ENCODE peak calls at places on chromosomes 4 and X, in eight cellular contexts. U is tibial artery, F is AG09309, A is lower leg skin, I is foreskin keratinocyte, D is GM12865, K is fibroblast of lung, R is IMR-90. G is an unnamed sample.

GRCh38 chr4:801436-802124 is 24.3 kb downstream of the CPLX1 start:
- DNase-seq in U (no peak), F (no peak), A (no peak), I (no peak), D (no peak), K (no peak), R (no peak), G (no peak)

GRCh38 chr4:21768349-21769310 is 179.9 kb downstream of the KCNIP4 start:
- DNase-seq in U (no peak), F (no peak), A (no peak), I (peak; percentile 53), D (peak; percentile 43), K (peak; percentile 50), R (peak; percentile 52), G (peak; percentile 5)

GRCh38 chr4:38609614-38610013 is 54.4 kb upstream of the KLF3 start:
- DNase-seq in U (no peak), F (no peak), A (no peak), I (no peak), D (no peak), K (no peak), R (no peak), G (no peak)

GRCh38 chrX:427812-428725 is 41.4 kb upstream of the PPP2R3B start:
- DNase-seq in U (no peak), F (no peak), A (no peak), I (no peak), D (no peak), K (no peak), R (no peak), G (no peak)

GRCh38 chr4:156830356-156830755 is 141.2 kb downstream of the PDGFC start:
- DNase-seq in U (no peak), F (peak; percentile 57), A (no peak), I (no peak), D (no peak), K (peak; percentile 89), R (peak; percentile 79), G (no peak)

GRCh38 chr4:89482248-89482647 is 174.6 kb upstream of the GPRIN3 start:
- DNase-seq in U (no peak), F (no peak), A (no peak), I (no peak), D (peak; percentile 37), K (peak; percentile 39), R (peak; percentile 53), G (peak; percentile 41)

GRCh38 chr4:103375278-103375677 is 177.1 kb upstream of the CENPE start:
- DNase-seq in U (no peak), F (no peak), A (no peak), I (no peak), D (no peak), K (peak; percentile 76), R (peak; percentile 0), G (no peak)

GRCh38 chr4:76377481-76377901 is 43.5 kb downstream of the CCDC158 start:
- DNase-seq in U (no peak), F (no peak), A (no peak), I (no peak), D (no peak), K (no peak), R (no peak), G (no peak)

GRCh38 chr4:167622481-167623240 is 388.4 kb upstream of the SPOCK3 start:
- DNase-seq in U (no peak), F (no peak), A (no peak), I (no peak), D (peak; percentile 68), K (peak; percentile 20), R (peak; percentile 19), G (peak; percentile 46)

DNA sequence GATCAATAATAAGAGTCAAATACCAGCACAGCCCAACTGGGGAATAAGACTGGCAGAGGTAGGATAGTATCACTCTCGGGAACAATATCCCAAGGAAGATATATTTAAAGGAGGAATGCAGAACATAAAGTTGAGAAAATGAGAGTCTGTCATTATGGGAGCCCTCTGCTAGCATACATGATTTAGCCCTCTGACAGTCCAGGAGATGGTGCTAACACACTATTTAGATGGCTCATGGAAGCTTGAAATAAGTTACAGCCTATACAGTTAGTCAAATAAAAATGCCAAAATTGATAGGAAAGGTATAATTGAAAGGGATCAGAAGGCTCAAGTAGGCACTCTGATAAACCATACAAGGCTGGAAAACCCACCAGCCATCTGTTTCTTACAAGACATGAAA is 201.0 kb upstream of the NEIL3 start:
- DNase-seq in U (no peak), F (no peak), A (no peak), I (no peak), D (no peak), K (peak; percentile 37), R (peak; percentile 68), G (no peak)
- TF ChIP-seq CTCF in U (no peak), F (peak; percentile 66), A (no peak), I (peak; percentile 75), D (peak; percentile 6), K (peak; percentile 66), R (peak; percentile 76), G (no peak)

GRCh38 chr4:98092833-98093439 is 50.3 kb downstream of the STPG2 start:
- DNase-seq in U (no peak), F (no peak), A (no peak), I (no peak), D (peak; percentile 20), K (peak; percentile 8), R (peak; percentile 2), G (no peak)
- TF ChIP-seq CTCF in U (no peak), F (peak; percentile 43), A (no peak), I (peak; percentile 74), D (peak; percentile 28), K (peak; percentile 20), R (peak; percentile 51), G (peak; percentile 17)

GRCh38 chrX:48824066-48824465 is 2.2 kb upstream of the ERAS start:
- DNase-seq in U (no peak), F (no peak), A (no peak), I (no peak), D (no peak), K (no peak), R (no peak), G (no peak)

GRCh38 chrX:48826135-48826875 is at the start of gene ERAS:
- DNase-seq in U (no peak), F (no peak), A (no peak), I (no peak), D (peak; percentile 15), K (no peak), R (no peak), G (no peak)

GRCh38 chrX:48826876-48827653 is 752 bp downstream of the ERAS start:
- DNase-seq in U (no peak), F (no peak), A (no peak), I (no peak), D (no peak), K (no peak), R (no peak), G (no peak)

GRCh38 chrX:48818866-48819265 is 7.4 kb upstream of the ERAS start:
- DNase-seq in U (no peak), F (no peak), A (no peak), I (no peak), D (no peak), K (no peak), R (no peak), G (no peak)

DNA sequence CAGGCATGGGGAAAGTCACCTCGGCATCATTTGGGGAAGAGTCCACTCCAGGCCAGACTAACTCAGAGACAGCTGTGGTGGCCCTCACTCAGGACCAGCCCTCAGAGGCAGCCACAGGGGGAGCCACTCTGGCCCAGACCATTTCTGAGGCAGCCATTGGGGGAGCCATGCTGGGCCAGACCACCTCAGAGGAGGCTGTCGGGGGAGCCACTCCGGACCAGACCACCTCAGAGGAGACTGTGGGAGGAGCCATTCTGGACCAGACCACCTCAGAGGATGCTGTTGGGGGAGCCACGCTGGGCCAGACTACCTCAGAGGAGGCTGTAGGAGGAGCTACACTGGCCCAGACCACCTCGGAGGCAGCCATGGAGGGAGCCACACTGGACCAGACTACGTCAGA is 3.3 kb upstream of the ERAS start:
- DNase-seq in U (no peak), F (no peak), A (no peak), I (no peak), D (no peak), K (no peak), R (no peak), G (no peak)
- TF ChIP-seq CTCF in U (no peak), F (no peak), A (no peak), I (no peak), D (no peak), K (no peak), R (no peak), G (no peak)

DNA sequence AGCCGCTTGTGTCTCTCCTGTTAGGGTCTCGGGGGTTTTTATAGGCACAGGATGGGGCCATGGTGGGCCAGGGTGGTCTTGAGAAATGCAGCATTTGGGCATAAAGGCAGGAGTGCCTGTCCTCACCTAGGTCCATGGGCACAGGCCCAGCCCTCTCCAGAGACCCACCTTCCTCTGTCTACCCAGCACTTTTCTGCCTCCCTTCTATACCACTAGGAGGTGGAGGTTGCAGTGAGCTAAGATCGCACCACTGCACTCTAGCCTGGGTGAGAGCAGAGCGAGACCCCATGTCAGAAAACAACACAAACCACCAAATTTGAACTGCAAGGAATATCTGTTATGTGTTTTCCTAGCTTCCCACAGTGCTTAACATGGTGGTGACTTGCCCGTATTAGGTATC is 38.0 kb downstream of the MOB1B start:
- DNase-seq in U (no peak), F (no peak), A (no peak), I (no peak), D (no peak), K (no peak), R (no peak), G (no peak)
- TF ChIP-seq CTCF in U (no peak), F (no peak), A (no peak), I (no peak), D (no peak), K (no peak), R (no peak), G (no peak)

DNA sequence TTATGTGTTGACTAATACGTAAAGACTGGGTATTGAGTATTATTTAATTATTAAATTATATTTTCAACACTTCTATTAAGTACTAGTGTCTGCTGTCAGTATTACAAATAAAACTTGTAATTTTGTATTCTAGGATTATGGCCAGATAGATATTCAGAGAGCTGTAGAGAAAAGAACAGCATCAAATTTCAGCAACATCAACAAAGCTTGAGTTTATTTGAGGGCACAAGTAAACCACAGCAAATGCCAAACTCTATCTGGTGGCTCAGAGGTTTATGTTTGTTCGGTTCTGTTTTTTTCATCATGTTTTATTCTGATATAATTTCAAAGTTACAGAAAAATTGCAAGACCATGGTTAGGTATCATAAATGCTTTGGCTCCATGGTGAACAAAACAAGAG is 1530.5 kb downstream of the PCDH18 start:
- DNase-seq in U (no peak), F (no peak), A (no peak), I (no peak), D (no peak), K (no peak), R (no peak), G (no peak)
- TF ChIP-seq CTCF in U (no peak), F (no peak), A (no peak), I (no peak), D (no peak), K (no peak), R (no peak), G (no peak)

DNA sequence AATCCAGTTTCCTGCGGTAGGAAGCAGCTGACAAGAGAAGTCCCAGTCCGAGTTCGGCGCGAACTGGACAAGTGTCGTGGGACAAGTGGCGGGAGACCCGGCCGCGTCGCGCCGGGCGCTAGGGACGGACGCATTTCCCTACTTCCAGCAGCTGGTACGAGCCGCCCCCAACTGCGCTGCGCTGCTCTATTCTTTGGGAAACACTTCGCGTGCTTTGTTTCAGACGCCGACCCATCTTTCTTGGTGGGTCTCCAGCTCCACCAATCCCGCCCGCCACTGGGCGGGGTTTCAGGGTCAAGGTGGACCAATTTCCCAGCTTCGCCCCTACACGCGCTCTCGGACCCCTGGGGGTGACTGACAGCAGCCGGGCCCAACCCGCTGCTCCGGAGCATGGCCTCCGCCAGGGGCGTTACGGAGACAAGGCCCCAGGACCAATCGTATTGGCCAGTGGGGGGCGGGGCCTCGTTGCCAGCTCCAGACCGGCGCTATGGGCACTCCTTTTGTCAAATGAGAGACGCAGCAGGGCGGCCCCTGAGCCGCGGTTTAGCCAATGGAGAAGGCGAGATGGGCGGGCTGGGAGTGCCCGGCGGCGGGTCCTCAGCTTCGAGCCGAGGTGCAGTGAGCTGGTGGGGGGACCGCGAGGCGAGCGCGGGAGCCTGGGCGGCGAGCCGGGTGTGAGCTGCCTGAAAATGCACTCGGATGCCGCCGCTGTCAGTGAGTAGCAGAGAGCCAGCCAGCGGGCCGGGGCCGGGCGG is at the start of gene DCUN1D4:
- DNase-seq in U (peak; percentile 100), F (peak; percentile 99), A (peak; percentile 100), I (peak; percentile 99), D (peak; percentile 100), K (peak; percentile 100), R (peak; percentile 99), G (peak; percentile 100)
- TF ChIP-seq CTCF in U (peak; percentile 52), F (peak; percentile 45), A (no peak), I (peak; percentile 64), D (peak; percentile 28), K (peak; percentile 31), R (peak; percentile 59), G (peak; percentile 32)